ENCODE peak calls at places on chromosomes 3 and 15, in seven cellular contexts. One of them, this sample, is unnamed.

GRCh38 chr15:88127477-88127799 is 129.1 kb downstream of the NTRK3 start:
- DNase-seq in neural progenitor cell: no peak
- DNase-seq in hepatocyte: no peak
- DNase-seq in SK-N-SH: no peak
- DNase-seq in GM23248: no peak
- DNase-seq in PC-3: no peak
- DNase-seq in GM23338: no peak
- DNase-seq in this sample: no peak

GRCh38 chr3:171457263-171458055 is 2.7 kb downstream of the TNIK start:
- DNase-seq in neural progenitor cell: peak; percentile 51
- DNase-seq in hepatocyte: peak; percentile 29
- DNase-seq in SK-N-SH: no peak
- DNase-seq in GM23248: no peak
- DNase-seq in PC-3: no peak
- DNase-seq in GM23338: no peak
- DNase-seq in this sample: no peak

GRCh38 chr15:92123848-92124631 is 269.6 kb upstream of the ST8SIA2 start:
- DNase-seq in neural progenitor cell: no peak
- DNase-seq in hepatocyte: no peak
- DNase-seq in SK-N-SH: no peak
- DNase-seq in GM23248: no peak
- DNase-seq in PC-3: no peak
- DNase-seq in GM23338: peak; percentile 88
- DNase-seq in this sample: no peak

GRCh38 chr15:40280260-40281056 is 2.4 kb downstream of the ANKRD63 start:
- DNase-seq in neural progenitor cell: peak; percentile 55
- DNase-seq in hepatocyte: no peak
- DNase-seq in SK-N-SH: no peak
- DNase-seq in GM23248: no peak
- DNase-seq in PC-3: no peak
- DNase-seq in GM23338: peak; percentile 73
- DNase-seq in this sample: no peak

GRCh38 chr3:99960941-99961340 is 143.3 kb downstream of the CMSS1 start:
- DNase-seq in neural progenitor cell: no peak
- DNase-seq in hepatocyte: peak; percentile 58
- DNase-seq in SK-N-SH: no peak
- DNase-seq in GM23248: peak; percentile 24
- DNase-seq in PC-3: no peak
- DNase-seq in GM23338: no peak
- DNase-seq in this sample: no peak

GRCh38 chr3:55189359-55189801 is 261.5 kb upstream of the LRTM1 start:
- DNase-seq in neural progenitor cell: no peak
- DNase-seq in hepatocyte: peak; percentile 29
- DNase-seq in SK-N-SH: no peak
- DNase-seq in GM23248: peak; percentile 39
- DNase-seq in PC-3: no peak
- DNase-seq in GM23338: peak; percentile 48
- DNase-seq in this sample: no peak

GRCh38 chr3:100042144-100042543 is 72.2 kb downstream of the FILIP1L start:
- DNase-seq in neural progenitor cell: no peak
- DNase-seq in hepatocyte: peak; percentile 53
- DNase-seq in SK-N-SH: peak; percentile 27
- DNase-seq in GM23248: peak; percentile 91
- DNase-seq in PC-3: peak; percentile 97
- DNase-seq in GM23338: no peak
- DNase-seq in this sample: no peak

GRCh38 chr15:51731549-51732267 is 5.7 kb downstream of the LYSMD2 start:
- DNase-seq in neural progenitor cell: no peak
- DNase-seq in hepatocyte: no peak
- DNase-seq in SK-N-SH: no peak
- DNase-seq in GM23248: peak; percentile 50
- DNase-seq in PC-3: no peak
- DNase-seq in GM23338: peak; percentile 15
- DNase-seq in this sample: peak; percentile 71

GRCh38 chr3:9913601-9914000 is 3.3 kb upstream of the IL17RC start:
- DNase-seq in neural progenitor cell: no peak
- DNase-seq in hepatocyte: no peak
- DNase-seq in SK-N-SH: peak; percentile 39
- DNase-seq in GM23248: no peak
- DNase-seq in PC-3: peak; percentile 35
- DNase-seq in GM23338: no peak
- DNase-seq in this sample: no peak

GRCh38 chr15:53453253-53454105 is 306.0 kb downstream of the WDR72 start:
- DNase-seq in neural progenitor cell: no peak
- DNase-seq in hepatocyte: peak; percentile 74
- DNase-seq in SK-N-SH: no peak
- DNase-seq in GM23248: no peak
- DNase-seq in PC-3: no peak
- DNase-seq in GM23338: no peak
- DNase-seq in this sample: no peak

GRCh38 chr15:59158701-59159034 is 48.0 kb upstream of the LDHAL6B start:
- DNase-seq in neural progenitor cell: no peak
- DNase-seq in hepatocyte: no peak
- DNase-seq in SK-N-SH: no peak
- DNase-seq in GM23248: no peak
- DNase-seq in PC-3: no peak
- DNase-seq in GM23338: no peak
- DNase-seq in this sample: no peak

GRCh38 chr3:13053915-13054704 is 19.1 kb downstream of the IQSEC1 start:
- DNase-seq in neural progenitor cell: no peak
- DNase-seq in hepatocyte: no peak
- DNase-seq in SK-N-SH: no peak
- DNase-seq in GM23248: no peak
- DNase-seq in PC-3: no peak
- DNase-seq in GM23338: no peak
- DNase-seq in this sample: no peak

GRCh38 chr15:71752604-71753289 is 57.6 kb upstream of the NR2E3 start:
- DNase-seq in neural progenitor cell: peak; percentile 68
- DNase-seq in hepatocyte: peak; percentile 74
- DNase-seq in SK-N-SH: peak; percentile 55
- DNase-seq in GM23248: peak; percentile 93
- DNase-seq in PC-3: peak; percentile 97
- DNase-seq in GM23338: peak; percentile 70
- DNase-seq in this sample: peak; percentile 33

GRCh38 chr3:14534379-14535191 is 5.6 kb downstream of the GRIP2 start:
- DNase-seq in neural progenitor cell: peak; percentile 59
- DNase-seq in hepatocyte: no peak
- DNase-seq in SK-N-SH: peak; percentile 68
- DNase-seq in GM23248: no peak
- DNase-seq in PC-3: no peak
- DNase-seq in GM23338: peak; percentile 76
- DNase-seq in this sample: no peak

GRCh38 chr15:90638241-90638691 is 78.9 kb upstream of the BLM start:
- DNase-seq in neural progenitor cell: peak; percentile 62
- DNase-seq in hepatocyte: no peak
- DNase-seq in SK-N-SH: peak; percentile 54
- DNase-seq in GM23248: no peak
- DNase-seq in PC-3: no peak
- DNase-seq in GM23338: no peak
- DNase-seq in this sample: no peak

GRCh38 chr3:23241256-23241655 is 38.1 kb downstream of the UBE2E2 start:
- DNase-seq in neural progenitor cell: peak; percentile 19
- DNase-seq in hepatocyte: no peak
- DNase-seq in SK-N-SH: no peak
- DNase-seq in GM23248: no peak
- DNase-seq in PC-3: no peak
- DNase-seq in GM23338: no peak
- DNase-seq in this sample: no peak

GRCh38 chr3:55487376-55488241 is 503 bp upstream of the WNT5A start:
- DNase-seq in neural progenitor cell: peak; percentile 77
- DNase-seq in hepatocyte: peak; percentile 57
- DNase-seq in SK-N-SH: peak; percentile 74
- DNase-seq in GM23248: peak; percentile 79
- DNase-seq in PC-3: peak; percentile 55
- DNase-seq in GM23338: peak; percentile 66
- DNase-seq in this sample: peak; percentile 53

GRCh38 chr3:10192953-10193691 is 28.4 kb downstream of the IRAK2 start:
- DNase-seq in neural progenitor cell: peak; percentile 29
- DNase-seq in hepatocyte: peak; percentile 39
- DNase-seq in SK-N-SH: peak; percentile 39
- DNase-seq in GM23248: peak; percentile 98
- DNase-seq in PC-3: peak; percentile 96
- DNase-seq in GM23338: peak; percentile 77
- DNase-seq in this sample: peak; percentile 89

GRCh38 chr3:129657261-129658046 is 51.0 kb upstream of the PLXND1 start:
- DNase-seq in neural progenitor cell: no peak
- DNase-seq in hepatocyte: no peak
- DNase-seq in SK-N-SH: no peak
- DNase-seq in GM23248: peak; percentile 73
- DNase-seq in PC-3: no peak
- DNase-seq in GM23338: no peak
- DNase-seq in this sample: no peak

GRCh38 chr15:51878446-51879386 is 49.3 kb downstream of the TMOD3 start:
- DNase-seq in neural progenitor cell: no peak
- DNase-seq in hepatocyte: peak; percentile 39
- DNase-seq in SK-N-SH: no peak
- DNase-seq in GM23248: peak; percentile 70
- DNase-seq in PC-3: peak; percentile 40
- DNase-seq in GM23338: no peak
- DNase-seq in this sample: no peak

GRCh38 chr3:50714953-50715352 is 40.2 kb downstream of the DOCK3 start:
- DNase-seq in neural progenitor cell: no peak
- DNase-seq in hepatocyte: peak; percentile 50
- DNase-seq in SK-N-SH: peak; percentile 45
- DNase-seq in GM23248: peak; percentile 10
- DNase-seq in PC-3: no peak
- DNase-seq in GM23338: no peak
- DNase-seq in this sample: no peak

GRCh38 chr3:50205719-50206276 is 727 bp downstream of the SLC38A3 start:
- DNase-seq in neural progenitor cell: peak; percentile 80
- DNase-seq in hepatocyte: peak; percentile 73
- DNase-seq in SK-N-SH: peak; percentile 62
- DNase-seq in GM23248: no peak
- DNase-seq in PC-3: no peak
- DNase-seq in GM23338: peak; percentile 90
- DNase-seq in this sample: no peak

GRCh38 chr15:81278306-81279029 is 45.5 kb downstream of the STARD5 start:
- DNase-seq in neural progenitor cell: no peak
- DNase-seq in hepatocyte: no peak
- DNase-seq in SK-N-SH: no peak
- DNase-seq in GM23248: no peak
- DNase-seq in PC-3: no peak
- DNase-seq in GM23338: no peak
- DNase-seq in this sample: no peak

GRCh38 chr3:56732109-56732508 is 49.0 kb upstream of the TASOR start:
- DNase-seq in neural progenitor cell: no peak
- DNase-seq in hepatocyte: no peak
- DNase-seq in SK-N-SH: no peak
- DNase-seq in GM23248: no peak
- DNase-seq in PC-3: no peak
- DNase-seq in GM23338: no peak
- DNase-seq in this sample: no peak

GRCh38 chr3:88984266-88984665 is 123.2 kb upstream of the EPHA3 start:
- DNase-seq in neural progenitor cell: no peak
- DNase-seq in hepatocyte: no peak
- DNase-seq in SK-N-SH: no peak
- DNase-seq in GM23248: no peak
- DNase-seq in PC-3: no peak
- DNase-seq in GM23338: no peak
- DNase-seq in this sample: no peak
- H3K4me2 ChIP-seq in neural progenitor cell: no peak overlapping the region
- H3K4me2 ChIP-seq in hepatocyte: no peak overlapping the region
- H3K4me2 ChIP-seq in SK-N-SH: no peak overlapping the region
- H3K4me2 ChIP-seq in GM23248: no peak overlapping the region
- H3K4me2 ChIP-seq in PC-3: no peak overlapping the region
- H3K4me2 ChIP-seq in GM23338: no peak overlapping the region
- H3K4me2 ChIP-seq in this sample: no peak overlapping the region

DNA sequence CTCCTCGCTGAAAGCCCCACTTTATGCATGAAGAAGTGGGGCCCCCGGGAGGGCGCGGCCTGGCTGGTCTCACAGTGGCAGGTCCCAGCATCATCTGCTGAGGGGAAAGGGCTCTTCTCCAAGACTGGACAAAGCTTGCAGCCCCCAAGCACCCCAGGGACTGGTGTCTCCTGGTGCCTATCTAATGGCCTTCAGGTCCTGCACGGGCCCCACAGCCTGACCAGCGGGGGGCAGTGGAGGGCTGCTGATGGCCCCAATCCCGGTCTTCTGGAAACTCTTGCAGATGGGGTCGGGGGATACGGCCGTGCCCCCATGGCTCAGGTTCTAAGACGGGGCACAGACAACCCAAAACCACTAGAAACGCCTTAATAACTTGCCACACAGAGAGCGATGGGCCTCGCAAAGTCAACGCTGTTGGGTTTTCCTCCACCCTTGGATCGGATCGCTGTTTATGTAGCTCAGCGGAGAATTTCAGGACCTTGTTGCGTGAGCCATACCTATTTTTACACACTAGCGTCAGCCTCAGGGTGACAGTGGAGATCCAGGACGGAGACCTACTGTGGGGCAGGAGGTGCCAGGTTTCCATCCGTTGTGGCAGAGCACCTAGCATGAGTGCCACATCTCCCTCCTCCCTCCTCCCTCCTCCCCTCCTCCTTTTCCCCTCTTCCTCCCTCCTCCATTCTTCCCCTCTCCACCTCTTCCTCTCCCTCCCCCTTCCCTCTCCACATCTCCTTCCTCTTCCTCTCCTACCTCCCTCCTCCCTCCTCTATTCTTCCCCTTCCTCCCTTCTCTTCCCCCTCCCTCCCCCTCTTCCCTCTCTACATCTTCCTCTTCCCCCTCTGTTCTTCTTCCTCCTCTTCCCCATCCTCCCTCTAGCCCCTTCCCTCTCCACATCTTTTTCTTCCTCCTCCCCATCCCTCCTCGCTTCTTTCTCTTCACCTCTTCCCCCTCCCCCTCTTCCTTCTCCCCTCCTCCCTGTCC is 79.3 kb upstream of the ALDH1L1 start:
- DNase-seq in neural progenitor cell: peak; percentile 60
- DNase-seq in hepatocyte: peak; percentile 49
- DNase-seq in SK-N-SH: peak; percentile 79
- DNase-seq in GM23248: peak; percentile 60
- DNase-seq in PC-3: peak; percentile 21
- DNase-seq in GM23338: peak; percentile 66
- DNase-seq in this sample: peak; percentile 35
- H3K27ac ChIP-seq in neural progenitor cell: no peak overlapping the region
- H3K27ac ChIP-seq in hepatocyte: no peak overlapping the region
- H3K27ac ChIP-seq in SK-N-SH: no peak overlapping the region
- H3K27ac ChIP-seq in GM23248: no peak overlapping the region
- H3K27ac ChIP-seq in PC-3: no peak overlapping the region
- H3K27ac ChIP-seq in GM23338: no peak overlapping the region
- H3K27ac ChIP-seq in this sample: peak overlapping the region; percentile 73

DNA sequence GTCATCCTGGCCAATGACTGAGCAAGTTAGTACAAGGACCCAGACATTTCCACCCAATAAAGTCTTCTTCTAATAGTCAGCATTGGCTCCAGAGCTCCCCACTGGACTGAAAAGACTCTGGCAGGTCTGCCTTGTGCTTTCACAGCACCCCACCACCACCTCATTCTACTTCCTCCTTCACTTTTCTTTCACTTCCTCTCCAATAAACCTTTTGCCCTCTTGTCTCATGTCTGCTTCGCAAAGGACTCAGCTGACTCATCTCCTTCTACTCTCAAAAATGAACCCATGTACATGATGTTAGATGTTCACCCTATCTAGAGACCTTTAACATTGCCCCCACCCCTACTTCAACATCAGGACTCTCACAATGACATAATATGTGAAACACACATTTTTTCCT is 181.0 kb upstream of the PPP2R3A start:
- DNase-seq in neural progenitor cell: no peak
- DNase-seq in hepatocyte: no peak
- DNase-seq in SK-N-SH: no peak
- DNase-seq in GM23248: no peak
- DNase-seq in PC-3: no peak
- DNase-seq in GM23338: no peak
- DNase-seq in this sample: peak; percentile 4
- TF ChIP-seq EZH2phosphoT487 in neural progenitor cell: no peak
- TF ChIP-seq EZH2phosphoT487 in hepatocyte: no peak
- TF ChIP-seq EZH2phosphoT487 in SK-N-SH: no peak
- TF ChIP-seq EZH2phosphoT487 in GM23248: no peak
- TF ChIP-seq EZH2phosphoT487 in PC-3: no peak
- TF ChIP-seq EZH2phosphoT487 in GM23338: no peak
- TF ChIP-seq EZH2phosphoT487 in this sample: no peak

GRCh38 chr3:28905798-28906197 is 375.1 kb upstream of the RBMS3 start:
- DNase-seq in neural progenitor cell: no peak
- DNase-seq in hepatocyte: no peak
- DNase-seq in SK-N-SH: no peak
- DNase-seq in GM23248: no peak
- DNase-seq in PC-3: no peak
- DNase-seq in GM23338: no peak
- DNase-seq in this sample: no peak
- H3K4me2 ChIP-seq in neural progenitor cell: no peak overlapping the region
- H3K4me2 ChIP-seq in hepatocyte: no peak overlapping the region
- H3K4me2 ChIP-seq in SK-N-SH: no peak overlapping the region
- H3K4me2 ChIP-seq in GM23248: no peak overlapping the region
- H3K4me2 ChIP-seq in PC-3: no peak overlapping the region
- H3K4me2 ChIP-seq in GM23338: no peak overlapping the region
- H3K4me2 ChIP-seq in this sample: no peak overlapping the region

This sample was measured in OCI-LY7.